ENCODE peak calls at places on chromosomes 5 and 9, in six cellular contexts. C is CD8-positive, alpha-beta memory T cell; I is foreskin keratinocyte; T is dorsolateral prefrontal cortex; Z is trophoblast cell; F is A673. K is an unnamed sample.

GRCh38 chr5:31408814-31409213 is 123.1 kb downstream of the DROSHA start:
- DNase-seq in C (no peak), I (peak; percentile 83), Z (peak; percentile 83), F (peak; percentile 23), T (no peak), K (peak; percentile 82)

GRCh38 chr9:35027361-35027760 is 37.8 kb downstream of the DNAJB5 start:
- DNase-seq in C (no peak), Z (no peak), I (no peak), F (no peak), T (no peak), K (no peak)

GRCh38 chr5:67693956-67694564 is 497.5 kb upstream of the CD180 start:
- DNase-seq in Z (no peak), F (no peak), I (no peak), T (no peak), C (no peak), K (no peak)

GRCh38 chr5:13558408-13558807 is 386.1 kb downstream of the DNAH5 start:
- DNase-seq in T (no peak), Z (no peak), C (no peak), F (no peak), I (no peak), K (no peak)

GRCh38 chr5:42566658-42567313 is 143.5 kb downstream of the GHR start:
- DNase-seq in T (no peak), I (no peak), Z (no peak), F (peak; percentile 6), C (no peak), K (no peak)

GRCh38 chr5:75824323-75824722 is 107.1 kb upstream of the POC5 start:
- DNase-seq in Z (no peak), C (no peak), T (no peak), F (no peak), I (no peak), K (no peak)

GRCh38 chr5:109938453-109938852 is 248.7 kb downstream of the MAN2A1 start:
- DNase-seq in F (no peak), C (no peak), T (no peak), I (no peak), Z (no peak), K (no peak)

GRCh38 chr5:57509501-57510260 is 27.1 kb upstream of the ACTBL2 start:
- DNase-seq in C (no peak), Z (no peak), F (no peak), I (no peak), T (no peak), K (no peak)

DNA sequence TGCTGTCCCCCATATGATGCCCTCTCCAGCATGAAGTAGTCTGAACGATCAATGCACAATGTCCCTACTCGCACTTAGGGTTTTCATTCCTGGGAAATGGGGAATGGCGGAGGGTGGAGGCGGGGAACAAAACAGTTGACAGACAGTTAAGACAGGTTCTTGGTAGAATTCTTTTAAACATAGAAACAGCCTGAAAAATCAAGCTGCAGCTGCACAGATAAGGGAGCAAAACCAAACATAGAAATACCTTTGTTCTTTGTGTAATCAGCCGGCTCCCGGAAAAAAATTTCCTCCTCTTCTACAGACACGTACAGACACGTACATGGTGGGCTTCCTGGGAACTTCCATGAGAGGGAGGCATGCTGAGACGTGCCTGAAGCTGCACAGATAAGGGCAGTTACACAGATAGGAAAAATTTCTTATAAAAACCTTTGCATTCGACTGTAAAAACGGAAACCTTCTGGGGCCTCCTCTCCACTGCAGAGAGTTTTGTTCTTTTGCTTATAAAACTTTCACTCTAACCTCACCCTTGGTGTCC is 662.4 kb upstream of the PTPRD start:
- DNase-seq in I (peak; percentile 7), Z (no peak), F (no peak), C (no peak), T (no peak), K (peak; percentile 2)
- H3K27ac ChIP-seq in I (no peak overlapping the region), Z (no peak overlapping the region), F (no peak overlapping the region), C (no peak overlapping the region), T (no peak overlapping the region), K (no peak overlapping the region)

GRCh38 chr9:14748373-14748772 is 25.8 kb upstream of the CER1 start:
- DNase-seq in I (no peak), T (no peak), F (peak; percentile 10), Z (no peak), C (no peak), K (no peak)

GRCh38 chr9:14750871-14751270 is 28.3 kb upstream of the CER1 start:
- DNase-seq in T (no peak), I (no peak), F (no peak), C (no peak), Z (no peak), K (no peak)

GRCh38 chr9:14752271-14752670 is 29.7 kb upstream of the CER1 start:
- DNase-seq in C (no peak), F (peak; percentile 17), Z (no peak), T (no peak), I (no peak), K (no peak)

GRCh38 chr9:14747116-14747515 is 24.6 kb upstream of the CER1 start:
- DNase-seq in I (peak; percentile 80), T (no peak), F (no peak), C (no peak), Z (peak; percentile 72), K (peak; percentile 88)

DNA sequence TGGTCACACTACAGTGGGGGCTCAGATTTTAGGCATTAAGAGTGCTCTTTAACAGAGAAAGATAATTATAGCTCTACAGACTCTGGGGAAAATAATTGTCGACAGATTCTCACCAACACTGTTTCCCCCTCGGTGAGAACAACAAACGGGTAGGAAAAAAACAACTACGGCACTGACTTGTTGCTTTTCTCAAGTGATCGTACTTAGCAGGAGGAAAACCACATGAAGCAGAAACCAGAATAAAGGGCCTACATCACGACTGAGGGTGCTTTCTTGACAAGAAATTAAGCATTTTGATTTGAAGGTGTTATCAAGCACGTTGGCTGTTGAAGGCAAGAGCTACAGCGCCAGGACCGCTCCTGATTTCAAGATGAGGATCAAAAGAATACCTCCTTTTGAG is 27.2 kb upstream of the CER1 start:
- DNase-seq in F (no peak), Z (no peak), I (no peak), C (no peak), T (no peak), K (no peak)
- H3K27ac ChIP-seq in F (no peak overlapping the region), Z (no peak overlapping the region), I (no peak overlapping the region), C (no peak overlapping the region), T (no peak overlapping the region), K (no peak overlapping the region)

DNA sequence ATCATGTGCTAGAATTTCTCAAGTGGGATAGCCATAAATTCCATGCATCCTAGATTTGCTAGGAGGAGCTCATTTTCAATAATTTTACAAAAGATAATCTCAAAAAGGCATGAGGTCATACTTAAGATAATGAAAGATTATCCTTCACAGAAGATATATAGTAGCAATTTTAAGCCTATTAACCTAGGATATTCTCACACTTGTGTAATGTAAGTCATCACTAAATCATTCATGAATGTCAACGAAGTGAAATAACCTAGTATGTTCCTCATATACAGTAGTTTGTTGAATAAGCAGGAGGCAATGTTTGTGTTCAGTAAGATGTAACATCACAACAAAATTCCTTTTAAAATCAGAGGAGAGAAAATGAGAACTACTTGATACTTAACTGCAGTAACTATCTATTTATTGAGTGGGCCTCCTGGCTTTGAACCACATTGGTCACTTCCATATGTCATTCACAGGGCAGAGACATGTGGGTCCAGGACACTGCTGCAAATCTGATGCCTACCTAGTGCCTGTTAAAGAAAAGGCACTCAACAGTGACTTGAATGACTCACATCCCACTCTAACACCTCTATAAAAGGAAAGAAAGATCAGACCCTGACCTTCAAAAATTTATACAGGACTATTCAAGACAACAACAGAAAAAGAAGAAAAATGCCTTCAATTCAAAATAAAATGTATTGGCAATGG is 8.2 kb downstream of the LIFR start:
- DNase-seq in I (no peak), T (no peak), Z (no peak), C (no peak), F (no peak), K (no peak)
- H3K27ac ChIP-seq in I (no peak overlapping the region), T (no peak overlapping the region), Z (no peak overlapping the region), C (no peak overlapping the region), F (no peak overlapping the region), K (no peak overlapping the region)

GRCh38 chr5:38541174-38541724 is 15.2 kb downstream of the LIFR start:
- DNase-seq in I (no peak), C (no peak), Z (no peak), T (no peak), F (no peak), K (no peak)
- H3K27ac ChIP-seq in I (no peak overlapping the region), C (no peak overlapping the region), Z (no peak overlapping the region), T (no peak overlapping the region), F (no peak overlapping the region), K (no peak overlapping the region)

GRCh38 chr5:55232194-55232984 is 1.0 kb downstream of the CCNO start:
- DNase-seq in Z (peak; percentile 48), I (no peak), T (no peak), C (no peak), F (peak; percentile 52), K (no peak)

GRCh38 chr5:55232985-55233928 is at the start of gene CCNO:
- DNase-seq in T (peak; percentile 63), F (peak; percentile 95), Z (peak; percentile 85), I (peak; percentile 50), C (peak; percentile 38), K (peak; percentile 43)

GRCh38 chr5:55230086-55230629 is 3.0 kb upstream of the MCIDAS start:
- DNase-seq in Z (no peak), C (no peak), T (no peak), F (no peak), I (no peak), K (no peak)

GRCh38 chr5:55231029-55231475 is 2.4 kb downstream of the CCNO start:
- DNase-seq in Z (peak; percentile 18), T (no peak), C (no peak), I (no peak), F (no peak), K (no peak)

GRCh38 chr5:55231476-55232193 is 1.8 kb downstream of the CCNO start:
- DNase-seq in C (no peak), I (no peak), T (no peak), F (no peak), Z (no peak), K (no peak)
- H3K27ac ChIP-seq in C (no peak overlapping the region), I (no peak overlapping the region), T (no peak overlapping the region), F (no peak overlapping the region), Z (no peak overlapping the region), K (no peak overlapping the region)

GRCh38 chr5:132773114-132773513 is 3.9 kb downstream of the SEPTIN8 start:
- DNase-seq in F (no peak), Z (peak; percentile 55), C (no peak), T (no peak), I (no peak), K (no peak)

GRCh38 chr5:132771559-132771998 is 5.5 kb downstream of the SEPTIN8 start:
- DNase-seq in C (no peak), F (no peak), T (no peak), I (no peak), Z (peak; percentile 52), K (no peak)

GRCh38 chr5:132770476-132771159 is 6.4 kb downstream of the SEPTIN8 start:
- DNase-seq in Z (no peak), I (no peak), C (no peak), T (no peak), F (no peak), K (no peak)

GRCh38 chr5:132773601-132774355 is 3.3 kb downstream of the SEPTIN8 start:
- DNase-seq in C (no peak), Z (no peak), T (no peak), I (no peak), F (no peak), K (no peak)

GRCh38 chr5:132772291-132773070 is 4.6 kb downstream of the SEPTIN8 start:
- DNase-seq in C (no peak), I (no peak), T (no peak), Z (no peak), F (no peak), K (no peak)
- H3K27ac ChIP-seq in C (no peak overlapping the region), I (no peak overlapping the region), T (peak overlapping the region; percentile 79), Z (peak overlapping the region; percentile 89), F (no peak overlapping the region), K (no peak overlapping the region)